ENCODE peak calls at places on chromosome 17, in eight cellular contexts. W is adrenal gland, C is immature natural killer cell, J is T-cell, S is hippocampal formation, K is NCI-H774, I is endothelial cell, O is activated B cell treated with CpG ODN at 0.5 μM for 24 hours. L is an unnamed sample.

GRCh38 chr17:81888988-81889595 is 2.3 kb downstream of the ALYREF start:
- DNase-seq in W (no peak), C (no peak), J (no peak), S (no peak), K (no peak), I (no peak), O (no peak), L (no peak)

GRCh38 chr17:45435481-45435880 is 2.8 kb upstream of the ARHGAP27 start:
- DNase-seq in W (no peak), C (no peak), J (no peak), S (no peak), K (no peak), I (no peak), O (no peak), L (no peak)

GRCh38 chr17:31672161-31672819 is 186.8 kb downstream of the COPRS start:
- DNase-seq in W (no peak), C (no peak), J (no peak), S (no peak), K (no peak), I (no peak), O (no peak), L (no peak)

GRCh38 chr17:81734405-81735055 is 22.4 kb downstream of the SLC25A10 start:
- DNase-seq in W (no peak), C (no peak), J (no peak), S (no peak), K (no peak), I (no peak), O (no peak), L (no peak)

GRCh38 chr17:42502926-42503325 is 33.1 kb upstream of the NAGLU start:
- DNase-seq in W (no peak), C (no peak), J (no peak), S (no peak), K (no peak), I (no peak), O (no peak), L (no peak)

GRCh38 chr17:35188111-35188510 is 6.1 kb downstream of the SLC35G3 start:
- DNase-seq in W (no peak), C (no peak), J (no peak), S (no peak), K (no peak), I (no peak), O (no peak), L (no peak)

GRCh38 chr17:63754046-63754445 is 12.4 kb upstream of the STRADA start:
- DNase-seq in W (no peak), C (no peak), J (no peak), S (no peak), K (no peak), I (no peak), O (no peak), L (no peak)

GRCh38 chr17:32383926-32384434 is 34.0 kb downstream of the ZNF207 start:
- DNase-seq in W (no peak), C (no peak), J (no peak), S (no peak), K (no peak), I (no peak), O (no peak), L (no peak)

GRCh38 chr17:77032929-77033328 is 107.8 kb upstream of the SEC14L1 start:
- DNase-seq in W (no peak), C (no peak), J (no peak), S (no peak), K (no peak), I (no peak), O (no peak), L (no peak)

GRCh38 chr17:44216173-44216572 is 3.3 kb downstream of the UBTF start:
- DNase-seq in W (no peak), C (no peak), J (peak), S (no peak), K (no peak), I (no peak), O (peak), L (no peak)

GRCh38 chr17:70597774-70598173 is 428.4 kb downstream of the KCNJ2 start:
- DNase-seq in W (no peak), C (no peak), J (no peak), S (no peak), K (no peak), I (no peak), O (no peak), L (no peak)

GRCh38 chr17:9705745-9706144 is 60.4 kb downstream of the USP43 start:
- DNase-seq in W (no peak), C (no peak), J (no peak), S (no peak), K (no peak), I (no peak), O (no peak), L (no peak)

GRCh38 chr17:55225237-55225636 is 39.5 kb upstream of the HLF start:
- DNase-seq in W (no peak), C (no peak), J (no peak), S (no peak), K (no peak), I (no peak), O (no peak), L (no peak)

GRCh38 chr17:45276031-45276430 is 14.1 kb upstream of the SPATA32 start:
- DNase-seq in W (no peak), C (no peak), J (no peak), S (no peak), K (no peak), I (no peak), O (no peak), L (no peak)

GRCh38 chr17:2022647-2023046 is 2.5 kb downstream of the RTN4RL1 start:
- DNase-seq in W (no peak), C (no peak), J (no peak), S (no peak), K (no peak), I (no peak), O (no peak), L (no peak)

GRCh38 chr17:27446569-27447301 is 9.5 kb upstream of the KSR1 start:
- DNase-seq in W (peak), C (no peak), J (no peak), S (no peak), K (no peak), I (no peak), O (no peak), L (no peak)

L was measured in frontal cortex.